ENCODE peak calls at places on chromosomes 4 and X, in four cellular contexts. W, K, V and D are unnamed samples.

GRCh38 chr4:101201421-101201820 is 145.9 kb downstream of the PPP3CA start:
- DNase-seq in W (no peak), K (no peak), V (no peak), D (no peak)

GRCh38 chrX:10404435-10404834 is 215.9 kb downstream of the MID1 start:
- DNase-seq in W (no peak), K (no peak), V (peak; percentile 10), D (no peak)

GRCh38 chr4:116400480-116400879 is 684.9 kb downstream of the TRAM1L1 start:
- DNase-seq in W (no peak), K (no peak), V (peak; percentile 12), D (no peak)

GRCh38 chr4:5043579-5043978 is 7.7 kb upstream of the STK32B start:
- DNase-seq in W (no peak), K (no peak), V (no peak), D (no peak)

GRCh38 chr4:16213107-16213506 is 13.2 kb downstream of the TAPT1 start:
- DNase-seq in W (no peak), K (no peak), V (no peak), D (no peak)

GRCh38 chr4:41160856-41161255 is 53.5 kb downstream of the APBB2 start:
- DNase-seq in W (no peak), K (no peak), V (no peak), D (no peak)

GRCh38 chrX:24876782-24877315 is 138.9 kb downstream of the ARX start:
- DNase-seq in W (no peak), K (no peak), V (no peak), D (no peak)

GRCh38 chrX:39814391-39814790 is 283.4 kb downstream of the BCOR start:
- DNase-seq in W (no peak), K (no peak), V (no peak), D (no peak)

GRCh38 chr4:182809417-182810102 is 107.6 kb downstream of the DCTD start:
- DNase-seq in W (no peak), K (no peak), V (no peak), D (no peak)

GRCh38 chr4:69999420-69999819 is 3.7 kb downstream of the STATH start:
- DNase-seq in W (no peak), K (no peak), V (peak; percentile 7), D (no peak)

GRCh38 chr4:3384771-3385701 is 56.7 kb upstream of the HGFAC start:
- DNase-seq in W (peak; percentile 63), K (no peak), V (no peak), D (no peak)

GRCh38 chrX:65690057-65690855 is 22.8 kb downstream of the MSN start:
- DNase-seq in W (no peak), K (no peak), V (peak; percentile 68), D (no peak)

GRCh38 chr4:173960398-173960797 is 323.1 kb downstream of the FBXO8 start:
- DNase-seq in W (no peak), K (no peak), V (no peak), D (no peak)

GRCh38 chrX:118448273-118448783 is 47.3 kb upstream of the DOCK11 start:
- DNase-seq in W (no peak), K (no peak), V (no peak), D (no peak)

GRCh38 chrX:38649674-38650647 is 88.6 kb downstream of the TSPAN7 start:
- DNase-seq in W (no peak), K (no peak), V (no peak), D (peak; percentile 14)

GRCh38 chrX:110316351-110317078 is 1.4 kb downstream of the AMMECR1 start:
- DNase-seq in W (no peak), K (no peak), V (peak; percentile 22), D (no peak)

GRCh38 chrX:110317079-110317819 is 636 bp downstream of the AMMECR1 start:
- DNase-seq in W (peak; percentile 18), K (peak; percentile 14), V (no peak), D (peak; percentile 23)

GRCh38 chrX:110318664-110318968 is 731 bp upstream of the AMMECR1 start:
- DNase-seq in W (no peak), K (no peak), V (peak; percentile 9), D (no peak)

GRCh38 chrX:110317820-110318663 is at the start of gene AMMECR1:
- DNase-seq in W (peak; percentile 79), K (peak; percentile 80), V (peak; percentile 75), D (peak; percentile 79)

GRCh38 chrX:110315541-110315940 is 2.3 kb downstream of the AMMECR1 start:
- DNase-seq in W (no peak), K (no peak), V (no peak), D (no peak)
- H3K4me3 ChIP-seq in W (no peak overlapping the region), K (no peak overlapping the region), V (peak overlapping the region; percentile 4), D (no peak overlapping the region)

GRCh38 chr4:105709081-105709450 is 482 bp downstream of the GSTCD start:
- DNase-seq in W (no peak), K (no peak), V (peak; percentile 24), D (peak; percentile 8)

GRCh38 chr4:105710678-105711077 is 2.1 kb downstream of the GSTCD start:
- DNase-seq in W (no peak), K (no peak), V (no peak), D (no peak)

GRCh38 chr4:105707783-105708182 is 706 bp downstream of the INTS12 start:
- DNase-seq in W (no peak), K (no peak), V (no peak), D (no peak)

GRCh38 chr4:105708376-105709080 is at the start of the genes GSTCD and INTS12:
- DNase-seq in W (peak; percentile 92), K (peak; percentile 91), V (peak; percentile 94), D (peak; percentile 93)

DNA sequence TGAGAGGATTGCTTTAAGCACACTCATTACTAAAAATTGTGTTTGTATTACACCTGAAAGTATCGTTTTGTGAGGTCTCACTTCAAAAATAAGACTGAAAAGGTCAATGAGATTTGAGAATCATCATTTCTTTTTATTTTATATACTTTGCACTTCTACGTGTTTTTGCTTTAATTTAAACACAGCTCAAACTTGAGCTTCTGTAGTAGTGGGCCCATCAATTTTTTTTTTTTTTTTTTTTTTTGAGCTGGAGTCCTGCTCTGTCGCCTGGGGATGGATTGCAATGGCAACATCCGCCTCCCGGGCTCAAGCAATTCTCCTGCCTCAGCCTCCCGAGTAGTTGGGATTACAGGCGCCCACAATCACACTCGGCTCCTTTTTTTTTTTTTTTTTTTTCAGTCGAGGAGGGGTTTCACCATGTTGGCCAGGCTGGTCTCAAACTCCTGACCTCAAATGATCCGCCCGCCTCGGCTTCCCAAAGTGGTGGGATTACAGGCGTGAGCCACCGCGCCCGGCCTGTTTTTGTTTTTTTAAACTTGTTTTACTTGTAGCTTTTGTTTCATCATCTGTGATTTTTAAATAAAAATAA is 1.5 kb downstream of the GSTCD start:
- DNase-seq in W (no peak), K (no peak), V (no peak), D (no peak)
- H3K4me3 ChIP-seq in W (no peak overlapping the region), K (peak overlapping the region; percentile 95), V (no peak overlapping the region), D (no peak overlapping the region)

GRCh38 chrX:19867938-19868337 is 19.5 kb downstream of the SH3KBP1 start:
- DNase-seq in W (no peak), K (no peak), V (no peak), D (no peak)

GRCh38 chrX:19866626-19867410 is 20.6 kb downstream of the SH3KBP1 start:
- DNase-seq in W (no peak), K (no peak), V (no peak), D (no peak)

GRCh38 chrX:19869195-19869594 is 18.2 kb downstream of the SH3KBP1 start:
- DNase-seq in W (no peak), K (no peak), V (no peak), D (no peak)

GRCh38 chrX:19865567-19866363 is 21.6 kb downstream of the SH3KBP1 start:
- DNase-seq in W (no peak), K (no peak), V (no peak), D (peak; percentile 5)

DNA sequence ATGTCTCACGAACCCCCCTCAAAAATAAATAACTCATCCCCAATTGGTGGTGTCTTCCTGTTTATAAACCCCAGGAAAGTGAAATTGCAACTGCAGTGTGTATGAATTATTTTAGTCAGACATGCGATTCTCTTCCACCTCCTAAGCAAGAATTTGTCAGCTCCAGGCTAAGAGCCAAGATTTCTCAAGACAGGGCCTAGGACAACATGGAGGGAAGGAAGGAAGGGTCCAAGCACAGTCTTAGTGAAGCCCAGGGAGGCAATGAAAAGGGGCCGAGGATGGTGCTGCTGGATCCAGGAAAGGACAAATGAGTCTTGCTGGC is 20.0 kb downstream of the SH3KBP1 start:
- DNase-seq in W (no peak), K (no peak), V (peak; percentile 49), D (peak; percentile 6)
- H3K4me3 ChIP-seq in W (no peak overlapping the region), K (no peak overlapping the region), V (no peak overlapping the region), D (no peak overlapping the region)

GRCh38 chr4:185721190-185721948 is 90.6 kb downstream of the SORBS2 start:
- DNase-seq in W (no peak), K (no peak), V (no peak), D (no peak)

GRCh38 chr4:185719493-185719843 is 92.5 kb downstream of the SORBS2 start:
- DNase-seq in W (no peak), K (no peak), V (no peak), D (no peak)

GRCh38 chr4:185716008-185716976 is 95.7 kb downstream of the SORBS2 start:
- DNase-seq in W (peak; percentile 38), K (no peak), V (no peak), D (peak; percentile 33)

GRCh38 chr4:185717018-185717726 is 94.8 kb downstream of the SORBS2 start:
- DNase-seq in W (peak; percentile 46), K (no peak), V (no peak), D (peak; percentile 39)

GRCh38 chr4:185718578-185719492 is 93.2 kb downstream of the SORBS2 start:
- DNase-seq in W (no peak), K (no peak), V (no peak), D (no peak)
- H3K4me3 ChIP-seq in W (no peak overlapping the region), K (no peak overlapping the region), V (no peak overlapping the region), D (no peak overlapping the region)

DNA sequence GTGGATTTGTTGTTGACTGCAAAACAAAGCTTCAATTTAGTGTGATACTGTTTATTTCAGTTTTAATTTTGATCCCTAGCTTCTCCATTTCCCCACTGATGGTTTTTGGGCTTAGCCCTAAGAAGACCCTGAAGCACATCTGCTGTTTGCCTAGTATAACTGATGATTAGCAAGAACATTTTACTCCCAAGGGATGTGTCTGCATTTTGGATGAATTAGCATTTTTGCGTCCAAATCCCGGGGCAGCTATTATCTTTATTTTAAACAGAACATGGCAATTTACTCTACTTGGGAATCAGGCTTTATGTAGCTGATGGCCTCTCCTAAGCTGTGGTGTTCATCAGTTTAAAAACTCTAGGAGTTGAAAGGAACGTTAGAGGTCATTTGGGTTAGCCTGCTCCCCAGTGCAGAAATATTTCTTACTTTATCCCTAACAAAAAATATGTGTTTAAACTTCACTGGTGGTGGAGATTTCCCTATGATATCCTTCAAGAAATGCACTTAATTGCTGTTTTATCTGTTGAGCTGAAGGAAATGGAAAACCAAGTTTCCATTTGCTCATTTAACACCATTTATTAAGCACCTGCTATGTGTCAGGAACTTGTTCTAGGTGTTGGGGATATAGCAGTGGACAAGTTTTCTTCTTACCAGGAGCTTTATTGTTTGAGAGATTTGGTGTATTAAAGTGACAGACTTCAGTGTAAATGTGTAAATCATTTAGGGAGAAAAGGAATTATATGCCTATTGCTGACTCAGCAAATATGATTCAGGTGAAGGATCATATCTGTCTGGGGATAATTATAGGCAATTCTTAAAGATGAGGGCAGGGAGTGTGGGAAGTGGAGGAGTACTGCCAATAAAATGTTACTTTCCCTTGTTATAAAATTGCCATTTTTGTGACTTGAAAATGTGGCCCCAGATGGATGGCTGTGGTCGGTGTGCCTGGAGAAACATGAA is 3.4 kb downstream of the SEPTIN11 start:
- DNase-seq in W (no peak), K (no peak), V (no peak), D (no peak)
- H3K4me3 ChIP-seq in W (no peak overlapping the region), K (no peak overlapping the region), V (peak overlapping the region; percentile 20), D (no peak overlapping the region)

DNA sequence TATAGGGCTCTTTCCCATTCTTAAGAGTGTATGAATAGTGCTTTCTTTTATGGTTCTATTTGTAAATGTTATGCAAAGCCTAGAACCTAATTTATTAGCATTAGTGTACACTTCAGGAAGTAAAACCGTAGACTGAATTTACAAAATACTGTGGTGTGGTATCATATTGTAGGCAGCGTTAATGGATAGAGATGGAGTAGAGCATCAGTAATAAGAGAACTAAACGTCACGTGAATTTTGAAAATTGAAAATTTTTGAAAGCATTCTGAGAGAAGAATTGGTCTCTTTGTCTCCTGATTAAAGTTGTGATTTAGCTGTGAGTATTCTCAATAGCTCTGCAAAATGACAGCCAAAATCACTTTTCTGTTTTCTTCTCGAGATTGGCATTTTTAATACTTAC is 2.9 kb downstream of the STIM2 start:
- DNase-seq in W (no peak), K (no peak), V (no peak), D (no peak)
- H3K4me3 ChIP-seq in W (no peak overlapping the region), K (peak overlapping the region; percentile 94), V (no peak overlapping the region), D (no peak overlapping the region)